ENCODE peak calls at places on chromosomes 11 and 22, in four cellular contexts. S, Q, T and O are unnamed samples.

GRCh38 chr22:43451651-43452050 is 39.8 kb downstream of the MPPED1 start:
- DNase-seq in Q (no peak), T (no peak), S (no peak), O (no peak)

GRCh38 chr22:29306830-29307657 is 594 bp downstream of the GAS2L1 start:
- DNase-seq in Q (peak; percentile 70), S (peak; percentile 93), T (no peak), O (peak; percentile 49)

GRCh38 chr22:42937164-42937854 is 77.6 kb downstream of the PACSIN2 start:
- DNase-seq in Q (peak; percentile 91), S (no peak), T (no peak), O (no peak)

GRCh38 chr11:79028214-79028613 is 412.6 kb downstream of the TENM4 start:
- DNase-seq in T (no peak), Q (no peak), S (no peak), O (no peak)

GRCh38 chr11:14362613-14363012 is 3.6 kb upstream of the RRAS2 start:
- DNase-seq in Q (no peak), T (no peak), S (no peak), O (no peak)

GRCh38 chr22:43266117-43266516 is 77.1 kb downstream of the SCUBE1 start:
- DNase-seq in T (no peak), Q (no peak), S (no peak), O (no peak)

GRCh38 chr11:125451400-125452124 is 44.5 kb downstream of the FEZ1 start:
- DNase-seq in Q (peak; percentile 25), S (peak; percentile 80), T (no peak), O (peak; percentile 63)

GRCh38 chr22:27195104-27195503 is 537.7 kb downstream of the MIAT start:
- DNase-seq in T (no peak), S (no peak), Q (no peak), O (no peak)

GRCh38 chr11:28228196-28228595 is 120.0 kb downstream of the METTL15 start:
- DNase-seq in T (no peak), S (no peak), Q (peak; percentile 65), O (no peak)

GRCh38 chr11:1089738-1090599 is 15.3 kb downstream of the MUC2 start:
- DNase-seq in S (no peak), Q (no peak), T (no peak), O (no peak)

GRCh38 chr22:30742291-30743256 is 47.9 kb downstream of the OSBP2 start:
- DNase-seq in Q (peak; percentile 30), S (no peak), T (no peak), O (no peak)

GRCh38 chr22:17164392-17165024 is 5.4 kb upstream of the HDHD5 start:
- DNase-seq in S (peak; percentile 37), Q (no peak), T (no peak), O (no peak)

GRCh38 chr11:1953489-1954284 is 6.6 kb downstream of the MRPL23 start:
- DNase-seq in S (no peak), T (no peak), Q (no peak), O (no peak)

GRCh38 chr11:128259816-128260215 is 327.5 kb downstream of the ETS1 start:
- DNase-seq in S (no peak), Q (no peak), T (no peak), O (no peak)

GRCh38 chr22:28139993-28140392 is 220.9 kb upstream of the PITPNB start:
- DNase-seq in Q (peak; percentile 97), S (no peak), T (no peak), O (no peak)

GRCh38 chr11:71364176-71364671 is 84.0 kb downstream of the DHCR7 start:
- DNase-seq in T (no peak), S (no peak), Q (no peak), O (no peak)

GRCh38 chr11:1323779-1324178 is 14.3 kb upstream of the TOLLIP start:
- DNase-seq in S (no peak), T (no peak), Q (no peak), O (no peak)

GRCh38 chr11:102390667-102391449 is 43.8 kb downstream of the BIRC2 start:
- DNase-seq in S (peak; percentile 63), T (no peak), Q (peak; percentile 55), O (peak; percentile 38)

GRCh38 chr22:49260681-49261580 is 566.7 kb downstream of the BRD1 start:
- DNase-seq in S (no peak), T (no peak), Q (no peak), O (no peak)

GRCh38 chr11:86183694-86184093 is 60.9 kb upstream of the EED start:
- DNase-seq in T (no peak), S (no peak), Q (peak; percentile 47), O (no peak)

GRCh38 chr11:17351510-17352176 is at the start of gene NCR3LG1:
- DNase-seq in S (peak; percentile 73), T (no peak), Q (peak; percentile 64), O (no peak)
- H3K9ac ChIP-seq in S (peak within 1 kb of the TSS; percentile 67), T (peak within 1 kb of the TSS; percentile 67), Q (peak within 1 kb of the TSS; percentile 88), O (peak within 1 kb of the TSS; percentile 50)

GRCh38 chr11:5625281-5625680 is 480 bp downstream of the TRIM34 start:
- DNase-seq in T (no peak), S (no peak), Q (no peak), O (no peak)
- H3K9ac ChIP-seq in T (no peak overlapping the region), S (peak overlapping the region; percentile 37), Q (no peak overlapping the region), O (no peak overlapping the region)

GRCh38 chr11:10117709-10118341 is 176.2 kb downstream of the SBF2 start:
- DNase-seq in Q (peak; percentile 67), T (no peak), S (no peak), O (no peak)
- H3K9ac ChIP-seq in Q (no peak overlapping the region), T (no peak overlapping the region), S (no peak overlapping the region), O (no peak overlapping the region)

GRCh38 chr22:24455039-24455438 is 27.6 kb downstream of the ADORA2A start:
- DNase-seq in S (no peak), Q (no peak), T (no peak), O (no peak)

GRCh38 chr22:24455751-24456426 is 28.5 kb downstream of the ADORA2A start:
- DNase-seq in S (no peak), T (no peak), Q (no peak), O (no peak)

GRCh38 chr22:24457894-24458293 is 30.5 kb downstream of the ADORA2A start:
- DNase-seq in S (no peak), Q (no peak), T (no peak), O (no peak)

GRCh38 chr22:24460418-24461089 is 33.2 kb downstream of the ADORA2A start:
- DNase-seq in T (no peak), Q (peak; percentile 30), S (no peak), O (no peak)

DNA sequence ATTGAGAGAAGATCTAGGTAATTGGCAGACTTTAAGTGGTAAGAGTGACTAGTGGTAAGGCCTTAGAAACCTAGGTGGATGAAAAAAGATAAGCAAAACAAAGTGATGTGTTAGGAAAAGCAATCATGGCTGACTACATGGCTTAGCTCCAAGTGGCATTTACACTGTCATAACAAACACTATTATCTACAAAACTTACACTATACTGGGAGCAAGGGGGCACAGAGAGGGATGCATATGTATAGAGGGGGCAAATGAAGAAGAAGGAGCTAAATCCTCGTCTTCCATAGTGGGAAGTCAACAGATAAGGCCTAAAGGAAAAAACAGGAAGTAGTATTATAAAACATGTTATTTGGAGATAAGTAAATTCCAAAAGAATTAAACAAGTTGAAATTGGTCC is 32.5 kb downstream of the ADORA2A start:
- DNase-seq in S (no peak), T (no peak), Q (no peak), O (no peak)
- H3K9ac ChIP-seq in S (no peak overlapping the region), T (no peak overlapping the region), Q (no peak overlapping the region), O (no peak overlapping the region)

DNA sequence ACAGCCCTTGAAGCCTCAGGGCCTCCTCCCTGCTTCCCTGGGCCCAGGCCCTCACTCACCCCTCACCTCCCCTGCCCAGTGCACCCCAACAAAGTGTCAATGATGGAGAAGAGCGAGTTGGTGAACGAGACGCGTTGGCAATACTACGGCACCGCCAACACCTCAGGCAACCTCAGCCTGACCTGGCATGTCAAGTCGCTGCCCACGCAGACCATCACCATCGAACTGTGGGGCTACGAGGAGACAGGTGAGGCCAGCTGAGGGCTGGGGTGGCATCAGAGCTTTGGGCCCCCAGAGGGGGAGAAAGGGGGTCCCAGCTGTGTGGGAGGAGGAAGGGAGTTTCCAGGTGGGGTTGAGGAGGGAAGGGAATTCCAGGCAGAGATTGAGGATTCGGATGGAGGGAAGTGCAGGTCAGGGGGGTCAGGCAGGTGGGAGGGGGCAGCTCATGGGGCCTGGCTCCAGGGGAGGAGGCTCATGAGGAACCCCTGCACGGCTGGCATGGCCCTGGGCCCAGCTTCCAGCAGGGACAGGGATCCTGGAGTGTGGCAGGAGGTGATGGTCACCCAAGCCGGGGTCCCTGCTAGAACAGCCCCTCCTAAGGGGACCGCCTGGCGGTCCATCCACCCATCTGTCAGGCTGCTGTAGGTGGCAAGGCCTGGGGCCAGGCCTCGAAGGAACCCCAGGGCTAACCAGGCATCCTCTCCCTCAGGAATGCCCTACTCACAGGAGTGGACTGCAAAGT is 2.9 kb downstream of the SUSD2 start:
- DNase-seq in T (no peak), S (peak; percentile 13), Q (no peak), O (no peak)
- H3K9ac ChIP-seq in T (no peak overlapping the region), S (no peak overlapping the region), Q (no peak overlapping the region), O (no peak overlapping the region)

GRCh38 chr11:46431211-46431610 is 39.6 kb upstream of the CHRM4 start:
- DNase-seq in T (no peak), S (no peak), Q (no peak), O (no peak)

GRCh38 chr11:46435679-46436078 is 44.1 kb upstream of the CHRM4 start:
- DNase-seq in S (no peak), Q (no peak), T (no peak), O (no peak)

GRCh38 chr11:46438211-46438610 is 46.6 kb upstream of the CHRM4 start:
- DNase-seq in T (no peak), S (no peak), Q (no peak), O (no peak)

GRCh38 chr11:46437106-46437689 is 45.6 kb upstream of the CHRM4 start:
- DNase-seq in T (no peak), Q (no peak), S (no peak), O (no peak)

GRCh38 chr11:46436113-46436512 is 44.5 kb upstream of the CHRM4 start:
- DNase-seq in S (no peak), T (no peak), Q (no peak), O (no peak)
- H3K9ac ChIP-seq in S (no peak overlapping the region), T (no peak overlapping the region), Q (no peak overlapping the region), O (no peak overlapping the region)

DNA sequence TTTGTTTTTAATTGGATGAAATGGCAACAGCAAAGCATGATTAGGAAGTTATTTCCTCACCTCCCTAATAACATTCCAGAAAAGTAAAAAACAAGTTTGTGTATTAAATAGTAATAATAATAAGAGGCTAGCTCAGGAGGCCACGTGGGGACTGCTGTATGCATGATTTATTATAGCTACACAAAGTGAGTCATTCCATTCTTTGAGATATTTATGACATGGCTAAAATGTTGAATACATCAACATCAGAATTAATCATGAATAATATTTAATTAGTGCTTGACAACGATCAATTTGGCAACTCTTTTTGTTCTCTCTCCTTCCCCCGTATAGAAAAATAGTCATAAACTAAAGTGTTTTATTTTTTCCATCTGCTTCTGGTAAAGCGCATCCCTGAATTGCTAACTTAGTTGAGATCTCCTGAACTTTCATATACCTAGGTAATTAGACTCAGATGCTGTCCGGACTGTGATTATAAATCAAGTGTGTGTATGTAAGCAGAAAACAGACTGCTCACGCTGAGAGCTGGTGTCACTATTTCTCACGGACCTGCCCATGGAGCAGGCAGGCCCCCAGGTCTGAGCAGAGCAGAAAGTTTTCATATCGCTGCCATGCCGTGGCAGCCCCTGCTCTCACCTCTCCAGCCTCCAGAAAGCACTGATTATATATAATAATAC is 125.7 kb downstream of the WT1 start:
- DNase-seq in T (no peak), Q (no peak), S (no peak), O (no peak)
- H3K9ac ChIP-seq in T (no peak overlapping the region), Q (no peak overlapping the region), S (no peak overlapping the region), O (no peak overlapping the region)

GRCh38 chr11:64790205-64791095 is 12.1 kb upstream of the SF1 start:
- DNase-seq in S (no peak), T (no peak), Q (no peak), O (no peak)
- H3K9ac ChIP-seq in S (no peak overlapping the region), T (no peak overlapping the region), Q (no peak overlapping the region), O (peak overlapping the region; percentile 44)